ENCODE peak calls at places on chromosomes 3 and 15, in seven cellular contexts. W, X, G, P, V, Q and B are unnamed samples.

GRCh38 chr3:156474560-156475389 is 80.1 kb downstream of the SSR3 start:
- DNase-seq in X (peak), V (peak), W (peak), P (no peak), G (peak), Q (no peak), B (peak)

GRCh38 chr3:79204351-79204750 is 563.4 kb downstream of the ROBO1 start:
- DNase-seq in V (peak), G (no peak), W (peak), X (no peak), P (no peak), Q (no peak), B (no peak)

GRCh38 chr15:87755226-87755625 is 501.3 kb downstream of the NTRK3 start:
- DNase-seq in G (no peak), Q (no peak), X (no peak), P (peak), V (no peak), W (no peak), B (no peak)

GRCh38 chr3:33019981-33020380 is 68.5 kb downstream of the CCR4 start:
- DNase-seq in X (no peak), Q (no peak), W (no peak), V (no peak), G (no peak), P (no peak), B (no peak)

GRCh38 chr15:34434627-34435305 is 2.8 kb downstream of the GOLGA8A start:
- DNase-seq in W (no peak), G (no peak), P (no peak), V (no peak), Q (no peak), X (no peak), B (no peak)

GRCh38 chr3:32891365-32891764 is 60.1 kb upstream of the CCR4 start:
- DNase-seq in G (no peak), Q (no peak), V (no peak), P (no peak), W (no peak), X (no peak), B (no peak)

GRCh38 chr3:178562869-178563232 is 26.6 kb downstream of the KCNMB2 start:
- DNase-seq in V (no peak), W (peak), P (no peak), G (no peak), Q (peak), X (no peak), B (no peak)

GRCh38 chr15:49817100-49817499 is 196.3 kb downstream of the DTWD1 start:
- DNase-seq in Q (no peak), X (no peak), P (no peak), W (no peak), V (no peak), G (no peak), B (no peak)

GRCh38 chr3:46213201-46213600 is 5.1 kb upstream of the CCR1 start:
- DNase-seq in W (no peak), P (no peak), Q (no peak), G (no peak), X (no peak), V (no peak), B (no peak)

GRCh38 chr15:70415330-70415884 is 317.7 kb upstream of the TLE3 start:
- DNase-seq in P (peak), Q (no peak), W (no peak), X (no peak), V (no peak), G (no peak), B (no peak)

GRCh38 chr3:144127700-144128099 is 156.1 kb downstream of the DIPK2A start:
- DNase-seq in X (peak), V (no peak), G (no peak), P (no peak), W (no peak), Q (no peak), B (no peak)

GRCh38 chr3:94349310-94349848 is 286.5 kb downstream of the NSUN3 start:
- DNase-seq in V (peak), G (no peak), P (no peak), X (no peak), Q (no peak), W (no peak), B (no peak)

GRCh38 chr3:169813757-169814517 is 1.2 kb upstream of the LRRC34 start:
- DNase-seq in X (no peak), P (peak), V (peak), G (peak), W (peak), Q (peak), B (no peak)

GRCh38 chr3:184552296-184552695 is 9.3 kb upstream of the EPHB3 start:
- DNase-seq in W (no peak), Q (no peak), P (no peak), G (no peak), X (no peak), V (no peak), B (no peak)

GRCh38 chr3:26281284-26281977 is 341.1 kb upstream of the LRRC3B start:
- DNase-seq in P (no peak), G (no peak), V (no peak), Q (no peak), W (no peak), X (no peak), B (no peak)

GRCh38 chr3:8460815-8461482 is 40.7 kb upstream of the LMCD1 start:
- DNase-seq in G (no peak), W (peak), Q (peak), P (no peak), X (no peak), V (no peak), B (no peak)

GRCh38 chr3:45417949-45418847 is 29.8 kb downstream of the LARS2 start:
- DNase-seq in X (no peak), G (no peak), P (no peak), Q (no peak), V (no peak), W (no peak), B (no peak)

GRCh38 chr3:69719292-69719691 is 20.0 kb upstream of the MITF start:
- DNase-seq in X (no peak), W (peak), P (no peak), V (no peak), G (no peak), Q (no peak), B (no peak)

GRCh38 chr15:74441248-74441939 is 7.6 kb upstream of the SEMA7A start:
- DNase-seq in V (no peak), P (peak), G (no peak), X (no peak), W (no peak), Q (no peak), B (no peak)

GRCh38 chr15:74345051-74345450 is 22.4 kb downstream of the CYP11A1 start:
- DNase-seq in X (no peak), P (no peak), V (no peak), Q (peak), G (no peak), W (peak), B (no peak)

GRCh38 chr3:37779289-37780152 is 82.2 kb upstream of the CTDSPL start:
- DNase-seq in W (peak), V (peak), P (peak), G (peak), Q (peak), X (peak), B (peak)

GRCh38 chr3:31004025-31004678 is 109.7 kb upstream of the GADL1 start:
- DNase-seq in X (peak), P (no peak), G (no peak), V (no peak), W (peak), Q (peak), B (no peak)

GRCh38 chr15:40941528-40942336 is 11.5 kb upstream of the CHAC1 start:
- DNase-seq in Q (peak), X (peak), P (peak), G (peak), V (peak), W (peak), B (peak)

GRCh38 chr3:56314842-56315241 is 153.4 kb downstream of the ERC2 start:
- DNase-seq in Q (peak), G (no peak), X (peak), P (no peak), V (peak), W (peak), B (no peak)

GRCh38 chr3:2110597-2111117 is 12.0 kb downstream of the CNTN4 start:
- DNase-seq in P (no peak), G (no peak), V (no peak), W (no peak), Q (no peak), X (no peak), B (no peak)

GRCh38 chr3:116905805-116906204 is 196.2 kb downstream of the TUSC7 start:
- DNase-seq in X (no peak), G (no peak), P (no peak), Q (no peak), W (peak), V (no peak), B (no peak)

GRCh38 chr3:134364061-134364935 is 9.9 kb downstream of the AMOTL2 start:
- DNase-seq in X (peak), Q (peak), P (peak), W (peak), V (peak), G (peak), B (peak)

GRCh38 chr15:59825926-59826325 is 136.8 kb upstream of the BNIP2 start:
- DNase-seq in X (no peak), G (no peak), P (no peak), V (no peak), Q (no peak), W (no peak), B (no peak)

GRCh38 chr3:42526616-42527367 is 24.3 kb downstream of the VIPR1 start:
- DNase-seq in P (no peak), G (no peak), X (peak), W (no peak), V (peak), Q (no peak), B (no peak)
- TF ChIP-seq CTCF in P (no peak), G (no peak), X (no peak), W (no peak), V (peak), Q (no peak), B (peak)

GRCh38 chr3:118637866-118638265 is 396.8 kb downstream of the IGSF11 start:
- DNase-seq in Q (no peak), G (peak), X (no peak), P (no peak), V (no peak), W (no peak), B (no peak)

GRCh38 chr3:118641608-118642007 is 393.0 kb downstream of the IGSF11 start:
- DNase-seq in X (peak), W (no peak), G (no peak), P (no peak), V (peak), Q (no peak), B (peak)

DNA sequence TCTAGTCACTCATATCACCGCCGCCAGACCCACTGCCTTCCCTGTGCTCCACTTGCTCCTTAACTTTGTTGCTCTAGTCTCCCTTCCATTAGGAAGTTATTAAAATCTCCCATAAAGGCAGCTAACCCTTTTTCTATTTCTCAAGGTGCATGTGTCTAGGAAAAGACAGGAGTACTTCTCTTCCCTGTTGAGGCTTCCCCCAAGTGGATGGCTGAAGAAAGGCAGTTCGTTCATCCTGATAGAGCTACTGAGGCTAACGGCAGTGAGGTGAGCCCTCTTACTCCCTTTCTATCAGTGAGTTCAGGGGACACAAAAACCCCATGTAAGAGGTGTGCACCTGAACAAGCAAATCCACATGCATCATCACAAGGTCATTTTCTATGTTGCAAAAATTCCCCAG is 397.8 kb downstream of the IGSF11 start:
- DNase-seq in P (no peak), W (no peak), G (peak), Q (no peak), X (peak), V (peak), B (no peak)
- TF ChIP-seq CTCF in P (no peak), W (no peak), G (peak), Q (no peak), X (no peak), V (peak), B (peak)

GRCh38 chr15:37824717-37825382 is 109.6 kb upstream of the TMCO5A start:
- DNase-seq in X (no peak), P (no peak), G (peak), V (no peak), W (peak), Q (peak), B (no peak)
- TF ChIP-seq CTCF in X (peak), P (no peak), G (no peak), V (no peak), W (peak), Q (peak), B (no peak)

DNA sequence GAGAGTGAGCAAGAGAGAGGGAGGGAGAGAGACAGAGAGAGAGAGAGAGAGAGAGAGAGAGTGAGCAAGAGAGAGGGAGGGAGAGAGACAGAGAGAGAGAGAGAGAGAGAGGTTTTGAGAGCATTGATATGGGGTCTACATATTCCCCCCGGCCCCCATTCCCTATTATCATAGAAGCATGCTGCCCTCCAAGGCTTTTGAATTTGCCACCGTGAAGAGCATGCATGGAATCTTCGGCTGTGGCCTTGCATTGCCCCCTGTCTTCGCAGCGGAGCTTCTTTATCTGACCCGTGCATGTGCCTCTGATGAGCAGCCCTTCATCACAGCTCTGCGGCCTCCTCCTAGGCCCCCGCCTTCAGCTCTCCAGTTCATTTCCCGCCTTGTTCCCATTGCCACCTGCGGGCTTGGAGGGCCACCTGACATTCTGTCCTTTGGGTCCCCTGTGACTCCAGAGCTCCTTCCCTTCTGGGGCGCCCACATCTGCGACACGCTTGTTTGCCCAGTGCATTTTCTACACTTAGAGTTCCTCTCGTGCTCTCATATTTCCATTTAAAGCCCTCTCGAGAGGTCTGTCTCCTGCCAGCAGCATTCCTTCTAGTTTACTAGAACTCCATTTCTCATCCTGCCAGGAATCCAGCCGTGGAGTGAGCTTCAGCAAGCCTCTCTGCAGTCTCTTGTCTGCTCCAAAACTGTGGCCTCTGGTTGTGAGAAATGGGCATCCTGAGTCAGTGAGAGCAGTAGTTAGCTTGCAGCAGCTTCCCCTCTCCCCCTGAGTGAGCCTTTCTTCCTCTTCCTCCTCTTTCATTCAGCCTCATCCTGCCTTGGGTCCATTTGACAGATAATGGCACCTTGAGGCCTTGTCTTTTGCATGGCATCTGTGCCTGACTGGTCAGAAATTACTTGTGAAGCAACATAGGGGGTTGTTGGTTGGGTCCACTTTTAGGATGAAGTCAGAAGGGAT is 25.3 kb downstream of the LPP start:
- DNase-seq in G (no peak), V (peak), W (peak), P (no peak), X (peak), Q (peak), B (no peak)
- TF ChIP-seq CTCF in G (no peak), V (no peak), W (peak), P (no peak), X (no peak), Q (no peak), B (no peak)